ENCODE peak calls at places on chromosomes 16 and 17, in five cellular contexts. J, E, R, F and S are unnamed samples.
A peak's percentile ranks its signal among the peaks of the same experiment; 100 is the strongest.

GRCh38 chr16:57530104-57530522 is 6.3 kb downstream of the CCDC102A start:
- DNase-seq in J (no peak), E (no peak), R (peak; percentile 59), F (no peak), S (peak; percentile 79)

GRCh38 chr16:87226926-87227650 is 90.1 kb downstream of the C16orf95 start:
- DNase-seq in J (no peak), E (no peak), R (no peak), F (no peak), S (peak; percentile 18)

GRCh38 chr16:7363397-7364053 is 30.9 kb downstream of the RBFOX1 start:
- DNase-seq in J (no peak), E (no peak), R (no peak), F (no peak), S (no peak)

GRCh38 chr16:78211951-78212350 is 112.5 kb downstream of the WWOX start:
- DNase-seq in J (no peak), E (no peak), R (no peak), F (peak; percentile 12), S (no peak)

GRCh38 chr17:73754886-73755285 is 110.6 kb upstream of the SDK2 start:
- DNase-seq in J (no peak), E (no peak), R (no peak), F (no peak), S (no peak)

GRCh38 chr17:16273499-16273898 is 56.5 kb downstream of the PIGL start:
- DNase-seq in J (no peak), E (no peak), R (no peak), F (no peak), S (peak; percentile 32)

GRCh38 chr17:67506966-67507365 is 129.9 kb downstream of the PITPNC1 start:
- DNase-seq in J (no peak), E (no peak), R (no peak), F (no peak), S (no peak)

GRCh38 chr16:11067266-11067665 is 122.9 kb downstream of the CLEC16A start:
- DNase-seq in J (no peak), E (no peak), R (no peak), F (no peak), S (no peak)

GRCh38 chr16:55478827-55479559 is at the start of gene MMP2:
- DNase-seq in J (peak; percentile 51), E (no peak), R (no peak), F (no peak), S (peak; percentile 67)

GRCh38 chr17:59846391-59847165 is 46.2 kb downstream of the TUBD1 start:
- DNase-seq in J (no peak), E (no peak), R (peak; percentile 99), F (peak; percentile 99), S (peak; percentile 74)

GRCh38 chr17:16304832-16305231 is 48.4 kb downstream of the CENPV start:
- DNase-seq in J (no peak), E (no peak), R (peak; percentile 63), F (peak; percentile 78), S (peak; percentile 40)

GRCh38 chr17:37135581-37135980 is 186.8 kb downstream of the AATF start:
- DNase-seq in J (no peak), E (no peak), R (no peak), F (no peak), S (no peak)

GRCh38 chr17:48491527-48492273 is 39.1 kb downstream of the HOXB1 start:
- DNase-seq in J (no peak), E (no peak), R (no peak), F (no peak), S (peak; percentile 75)

GRCh38 chr17:80116276-80116922 is 15.0 kb downstream of the GAA start:
- DNase-seq in J (no peak), E (no peak), R (no peak), F (no peak), S (no peak)

GRCh38 chr16:80273635-80274538 is 266.9 kb upstream of the DYNLRB2 start:
- DNase-seq in J (no peak), E (no peak), R (no peak), F (no peak), S (no peak)

GRCh38 chr17:75147878-75148546 is 6.3 kb downstream of the JPT1 start:
- DNase-seq in J (no peak), E (no peak), R (no peak), F (no peak), S (no peak)

GRCh38 chr17:66952031-66952524 is 12.4 kb upstream of the CACNG4 start:
- DNase-seq in J (peak; percentile 83), E (no peak), R (peak; percentile 93), F (peak; percentile 92), S (peak; percentile 7)

GRCh38 chr16:1777375-1778199 is 4.7 kb upstream of the MRPS34 start:
- DNase-seq in J (no peak), E (no peak), R (no peak), F (no peak), S (no peak)

GRCh38 chr17:57283203-57283971 is 27.1 kb downstream of the MSI2 start:
- DNase-seq in J (no peak), E (no peak), R (no peak), F (no peak), S (no peak)

GRCh38 chr17:64085650-64086005 is 44.3 kb downstream of the ERN1 start:
- DNase-seq in J (no peak), E (peak; percentile 36), R (no peak), F (no peak), S (no peak)

GRCh38 chr17:2949469-2950044 is 113.8 kb downstream of the OR1D5 start:
- DNase-seq in J (no peak), E (no peak), R (no peak), F (peak; percentile 89), S (no peak)

GRCh38 chr16:15618392-15618791 is 24.6 kb downstream of the MARF1 start:
- DNase-seq in J (no peak), E (no peak), R (no peak), F (no peak), S (no peak)

GRCh38 chr17:15954222-15954621 is 9.3 kb downstream of the ADORA2B start:
- DNase-seq in J (no peak), E (no peak), R (no peak), F (peak; percentile 45), S (peak; percentile 89)

GRCh38 chr16:78242231-78242630 is 142.8 kb downstream of the WWOX start:
- DNase-seq in J (no peak), E (no peak), R (peak; percentile 41), F (no peak), S (no peak)

GRCh38 chr17:1055751-1056645 is 59.1 kb downstream of the TIMM22 start:
- DNase-seq in J (no peak), E (peak; percentile 71), R (peak; percentile 47), F (peak; percentile 64), S (peak; percentile 66)

GRCh38 chr16:88649195-88649923 is 1.5 kb downstream of the CYBA start:
- DNase-seq in J (no peak), E (no peak), R (peak; percentile 68), F (no peak), S (no peak)

GRCh38 chr17:74682442-74683190 is 30.1 kb downstream of the CD300LF start:
- DNase-seq in J (no peak), E (no peak), R (no peak), F (no peak), S (no peak)

GRCh38 chr17:62178579-62178978 is 113.5 kb upstream of the MED13 start:
- DNase-seq in J (no peak), E (no peak), R (no peak), F (peak; percentile 47), S (peak; percentile 48)

GRCh38 chr17:4772235-4772613 is 538 bp downstream of the TM4SF5 start:
- DNase-seq in J (no peak), E (no peak), R (no peak), F (no peak), S (no peak)

GRCh38 chr17:43200127-43200526 is 11.5 kb upstream of the TMEM106A start:
- DNase-seq in J (no peak), E (no peak), R (no peak), F (no peak), S (no peak)

GRCh38 chr16:52709286-52709685 is 162.3 kb upstream of the TOX3 start:
- DNase-seq in J (no peak), E (no peak), R (no peak), F (no peak), S (no peak)

GRCh38 chr17:35745749-35746320 is 7.2 kb downstream of the GAS2L2 start:
- DNase-seq in J (no peak), E (no peak), R (no peak), F (no peak), S (no peak)

DNA sequence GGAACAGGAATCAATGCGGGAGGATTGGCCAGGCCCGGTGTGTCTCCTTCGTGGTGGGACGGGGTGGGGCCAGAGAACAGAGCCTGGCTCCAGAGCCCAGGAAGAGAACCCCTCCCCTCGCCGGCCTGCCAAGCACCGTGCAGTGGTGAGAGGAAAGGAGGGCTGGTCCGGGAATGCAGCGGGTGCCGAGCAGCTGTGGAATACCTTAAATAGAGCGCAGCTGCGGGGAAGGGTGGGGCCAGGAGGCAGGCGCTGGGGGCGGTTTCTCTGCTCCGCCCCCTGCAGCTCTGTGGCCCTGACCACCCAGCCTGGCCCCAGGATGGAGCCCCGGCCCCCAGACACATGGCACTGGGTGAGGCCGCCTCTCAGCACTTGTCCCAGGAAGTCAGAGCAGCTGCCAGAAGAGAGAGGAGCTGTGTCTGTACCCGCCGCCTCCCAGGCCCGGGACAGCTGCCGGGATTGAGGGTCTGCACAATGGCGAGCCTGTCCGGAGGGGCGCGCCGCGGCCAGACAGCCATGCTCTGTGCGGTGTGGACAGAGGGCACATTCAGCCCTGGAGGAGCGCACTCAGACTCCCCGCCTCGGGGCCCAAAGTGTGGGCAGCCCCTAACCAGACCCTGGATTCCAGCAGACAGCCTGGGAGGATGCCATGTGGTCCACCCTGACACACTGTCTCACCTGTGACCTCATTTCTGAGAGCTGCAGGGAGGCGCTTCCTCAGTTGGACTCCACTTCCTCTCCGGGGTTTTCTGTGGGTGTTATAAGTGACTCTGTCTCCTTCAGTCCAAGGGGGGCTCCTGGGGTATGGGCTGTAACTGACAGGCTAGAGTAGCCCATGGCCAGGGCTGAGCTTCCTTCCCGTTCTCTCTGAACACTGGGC is 268.8 kb downstream of the SEC14L1 start:
- DNase-seq in J (no peak), E (no peak), R (no peak), F (no peak), S (no peak)
- TF ChIP-seq JUN in J (no peak), E (no peak), R (no peak), F (no peak), S (no peak)

GRCh38 chr17:68777243-68777855 is 176.2 kb upstream of the FAM20A start:
- DNase-seq in J (no peak), E (peak; percentile 29), R (peak; percentile 88), F (peak; percentile 51), S (peak; percentile 90)
- H3K4me2 ChIP-seq in J (no peak overlapping the region), E (no peak overlapping the region), R (peak overlapping the region; percentile 72), F (no peak overlapping the region), S (peak overlapping the region; percentile 70)

GRCh38 chr17:49779730-49780220 is 8.7 kb upstream of the KAT7 start:
- DNase-seq in J (no peak), E (peak; percentile 35), R (peak; percentile 56), F (peak; percentile 60), S (peak; percentile 79)
- H3K27ac ChIP-seq in J (no peak overlapping the region), E (peak overlapping the region; percentile 35), R (no peak overlapping the region), F (no peak overlapping the region), S (no peak overlapping the region)

GRCh38 chr16:25095636-25096035 is 15.9 kb upstream of the LCMT1 start:
- DNase-seq in J (no peak), E (no peak), R (no peak), F (no peak), S (no peak)

GRCh38 chr16:25097304-25097988 is 14.1 kb upstream of the LCMT1 start:
- DNase-seq in J (no peak), E (no peak), R (no peak), F (no peak), S (no peak)

DNA sequence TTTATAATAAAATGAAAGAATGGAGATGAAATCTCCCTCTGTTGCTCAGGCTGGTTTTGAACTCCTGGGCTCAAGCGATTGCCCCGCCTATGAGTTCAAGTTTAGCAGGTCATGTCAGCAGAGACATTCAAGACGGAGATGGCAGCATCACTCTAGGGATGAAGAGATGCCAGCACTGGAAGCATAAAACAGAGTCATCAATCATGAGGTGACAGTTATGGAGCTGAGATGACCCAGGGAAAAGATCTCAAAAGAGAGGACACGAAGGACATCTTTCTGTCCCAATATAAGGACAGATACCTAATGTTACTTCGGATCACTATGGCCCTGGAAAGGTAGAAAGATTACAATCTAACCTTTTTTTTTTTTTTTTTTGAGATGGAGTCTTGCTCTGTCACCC is 11.0 kb upstream of the LCMT1 start:
- DNase-seq in J (no peak), E (no peak), R (no peak), F (no peak), S (no peak)
- TF ChIP-seq JUN in J (no peak), E (no peak), R (no peak), F (no peak), S (no peak)